ENCODE peak calls at places on chromosome 9, in seven cellular contexts. I is astrocyte; X is OCI-LY7; B is fibroblast of lung; O is CD8-positive, alpha-beta memory T cell; Y is mucosa of descending colon; H is foreskin fibroblast. N is an unnamed sample.

GRCh38 chr9:81976351-81976750 is 12.2 kb upstream of the SPATA31D1 start:
- DNase-seq in B (no peak), I (no peak), X (no peak), O (no peak), Y (no peak), H (no peak), N (no peak)

GRCh38 chr9:80062581-80062980 is 490.8 kb downstream of the TLE4 start:
- DNase-seq in Y (no peak), H (no peak), O (no peak), B (no peak), I (no peak), X (no peak), N (no peak)

GRCh38 chr9:136060671-136061371 is 34.3 kb downstream of the NACC2 start:
- DNase-seq in H (no peak), I (no peak), O (no peak), X (no peak), B (no peak), Y (no peak), N (no peak)

GRCh38 chr9:127837346-127837745 is 17.1 kb downstream of the ENG start:
- DNase-seq in O (no peak), Y (no peak), B (no peak), I (no peak), H (peak), X (no peak), N (no peak)

GRCh38 chr9:125558453-125559084 is 148.4 kb downstream of the MAPKAP1 start:
- DNase-seq in I (peak), X (peak), Y (peak), B (peak), H (peak), O (peak), N (peak)

GRCh38 chr9:113993838-113994540 is 84.1 kb downstream of the AMBP start:
- DNase-seq in Y (peak), X (no peak), B (peak), I (peak), O (no peak), H (no peak), N (peak)

GRCh38 chr9:114318416-114318815 is 4.5 kb upstream of the ORM1 start:
- DNase-seq in H (no peak), I (no peak), Y (no peak), X (no peak), B (no peak), O (no peak), N (no peak)

GRCh38 chr9:121073038-121073437 is 1.7 kb upstream of the CNTRL start:
- DNase-seq in H (peak), B (peak), Y (peak), I (peak), O (no peak), X (peak), N (no peak)

GRCh38 chr9:6029581-6029980 is 14.2 kb upstream of the RANBP6 start:
- DNase-seq in H (no peak), I (no peak), O (no peak), X (no peak), Y (no peak), B (no peak), N (no peak)

GRCh38 chr9:132973713-132974112 is 4.8 kb upstream of the GFI1B start:
- DNase-seq in X (peak), H (no peak), O (no peak), B (peak), Y (no peak), I (no peak), N (peak)

GRCh38 chr9:4596165-4596922 is 65.8 kb upstream of the PLPP6 start:
- DNase-seq in Y (no peak), H (no peak), O (peak), X (peak), I (no peak), B (no peak), N (peak)

GRCh38 chr9:27701029-27701428 is 127.7 kb upstream of the C9orf72 start:
- DNase-seq in B (no peak), H (no peak), Y (no peak), I (no peak), O (no peak), X (no peak), N (no peak)

GRCh38 chr9:84140535-84141101 is 160.0 kb downstream of the RMI1 start:
- DNase-seq in Y (peak), H (no peak), X (no peak), I (peak), O (peak), B (peak), N (no peak)

GRCh38 chr9:108991479-108991878 is 21.8 kb downstream of the CTNNAL1 start:
- DNase-seq in X (no peak), I (peak), B (no peak), H (no peak), O (no peak), Y (no peak), N (no peak)

GRCh38 chr9:105413486-105414068 is 34.3 kb upstream of the FSD1L start:
- DNase-seq in O (no peak), H (peak), I (peak), X (no peak), B (peak), Y (peak), N (no peak)

GRCh38 chr9:16543691-16544090 is 326.8 kb downstream of the BNC2 start:
- DNase-seq in B (no peak), O (no peak), I (no peak), H (no peak), Y (no peak), X (no peak), N (no peak)

GRCh38 chr9:97067490-97067889 is 28.5 kb upstream of the CTSV start:
- DNase-seq in X (no peak), Y (no peak), H (no peak), I (no peak), B (no peak), O (no peak), N (no peak)

GRCh38 chr9:128068656-128069221 is 707 bp downstream of the SLC25A25 start:
- DNase-seq in H (no peak), X (peak), B (no peak), O (no peak), Y (no peak), I (no peak), N (no peak)

GRCh38 chr9:93206576-93207155 is 22.7 kb downstream of the WNK2 start:
- DNase-seq in H (no peak), Y (no peak), X (no peak), I (no peak), B (no peak), O (no peak), N (no peak)

GRCh38 chr9:93209576-93210323 is 25.8 kb downstream of the WNK2 start:
- DNase-seq in B (no peak), H (no peak), O (no peak), Y (no peak), I (no peak), X (no peak), N (no peak)

GRCh38 chr9:93209097-93209496 is 25.2 kb downstream of the WNK2 start:
- DNase-seq in Y (peak), O (no peak), H (no peak), I (no peak), X (no peak), B (no peak), N (no peak)

GRCh38 chr9:93207326-93207814 is 23.4 kb downstream of the WNK2 start:
- DNase-seq in O (no peak), H (peak), Y (no peak), X (no peak), I (peak), B (peak), N (no peak)

GRCh38 chr9:93207860-93208734 is 24.2 kb downstream of the WNK2 start:
- DNase-seq in I (no peak), X (no peak), O (no peak), Y (no peak), B (no peak), H (no peak), N (no peak)
- H3K4me3 ChIP-seq in I (no peak), X (no peak), O (no peak), Y (no peak), B (peak), H (no peak), N (no peak)

DNA sequence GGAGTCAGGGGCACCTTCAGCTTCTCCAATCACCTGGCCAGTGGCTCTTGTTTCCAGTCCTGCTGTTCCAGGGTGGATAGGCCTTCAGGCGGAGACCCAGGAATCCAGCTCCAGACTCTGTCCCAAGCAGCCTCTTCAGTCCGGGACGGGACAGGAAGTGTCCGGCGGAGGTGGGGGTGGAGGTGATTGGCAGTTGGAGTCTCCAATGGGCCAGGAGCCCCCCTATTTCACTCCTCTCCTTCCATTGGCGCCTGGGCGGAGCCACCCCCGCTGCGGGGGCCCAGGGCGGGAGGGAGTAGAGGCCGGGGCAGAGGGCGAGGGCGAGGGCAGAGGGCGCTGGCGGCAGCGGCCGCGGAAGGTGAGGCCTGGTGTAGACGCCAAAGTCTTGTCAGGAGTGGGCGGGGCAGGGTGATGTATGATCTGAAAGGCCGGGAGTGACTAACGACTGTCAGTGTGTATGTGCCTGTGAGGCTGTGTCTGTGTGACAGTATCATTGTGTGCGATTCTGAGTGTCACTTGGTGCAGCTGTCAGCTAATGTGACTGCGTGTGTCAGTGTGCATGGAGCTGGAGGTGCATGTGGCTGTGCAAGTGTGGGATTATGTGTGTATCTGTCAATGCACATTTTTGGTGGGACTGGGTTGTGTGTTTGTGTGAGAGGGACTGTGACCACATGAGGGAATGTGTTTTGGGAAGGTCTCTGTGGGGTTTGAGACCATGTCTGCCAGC is at the start of gene IL11RA:
- DNase-seq in Y (peak), I (peak), H (peak), B (peak), X (peak), O (no peak), N (no peak)
- H3K4me3 ChIP-seq in Y (peak), I (peak), H (peak), B (peak), X (no peak), O (no peak), N (no peak)

GRCh38 chr9:69671904-69672827 is at the start of gene APBA1:
- DNase-seq in O (peak), X (no peak), I (peak), B (peak), H (peak), Y (peak), N (no peak)

GRCh38 chr9:69672828-69673640 is 863 bp upstream of the APBA1 start:
- DNase-seq in I (peak), H (peak), Y (peak), B (peak), O (peak), X (peak), N (peak)

GRCh38 chr9:69674112-69674511 is 1.9 kb upstream of the APBA1 start:
- DNase-seq in O (no peak), Y (peak), B (no peak), H (no peak), X (no peak), I (no peak), N (no peak)

GRCh38 chr9:69674741-69675438 is 2.7 kb upstream of the APBA1 start:
- DNase-seq in H (peak), I (peak), B (peak), X (no peak), O (no peak), Y (no peak), N (no peak)

DNA sequence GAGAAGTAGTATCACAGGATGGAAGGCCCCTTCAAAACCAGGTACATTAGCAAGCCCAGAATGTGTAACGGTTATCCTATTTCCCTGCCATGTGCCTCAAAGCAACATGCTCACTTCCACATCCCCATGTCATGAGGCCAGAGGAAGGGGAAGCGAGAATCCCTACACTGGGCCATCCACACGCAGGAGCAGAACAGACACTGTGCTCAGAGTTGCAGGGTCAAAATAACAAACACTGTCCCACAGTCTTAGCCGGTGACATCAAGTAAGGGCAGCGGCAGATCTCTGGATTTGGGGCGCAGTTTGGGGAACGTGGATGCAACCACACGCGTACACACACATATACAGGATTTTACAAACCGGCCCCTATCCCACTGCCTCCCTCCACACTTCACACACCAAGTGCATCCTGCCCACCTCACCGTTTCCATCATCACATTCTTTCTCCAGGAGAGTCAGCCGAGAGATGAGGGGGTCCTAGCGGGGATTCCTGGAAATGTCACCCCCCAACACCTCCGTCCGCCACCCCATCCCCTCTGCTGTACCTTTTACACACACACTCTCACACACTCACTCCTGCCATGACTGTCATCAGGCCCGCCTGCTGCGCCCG is 774 bp downstream of the APBA1 start:
- DNase-seq in X (no peak), B (no peak), O (no peak), Y (peak), I (no peak), H (peak), N (no peak)
- H3K4me3 ChIP-seq in X (peak), B (peak), O (no peak), Y (peak), I (peak), H (peak), N (peak)

GRCh38 chr9:130018260-130018659 is 24.7 kb downstream of the FNBP1 start:
- DNase-seq in B (no peak), Y (no peak), I (no peak), H (no peak), O (no peak), X (no peak), N (no peak)
- H3K4me3 ChIP-seq in B (no peak), Y (no peak), I (no peak), H (no peak), O (no peak), X (no peak), N (no peak)

DNA sequence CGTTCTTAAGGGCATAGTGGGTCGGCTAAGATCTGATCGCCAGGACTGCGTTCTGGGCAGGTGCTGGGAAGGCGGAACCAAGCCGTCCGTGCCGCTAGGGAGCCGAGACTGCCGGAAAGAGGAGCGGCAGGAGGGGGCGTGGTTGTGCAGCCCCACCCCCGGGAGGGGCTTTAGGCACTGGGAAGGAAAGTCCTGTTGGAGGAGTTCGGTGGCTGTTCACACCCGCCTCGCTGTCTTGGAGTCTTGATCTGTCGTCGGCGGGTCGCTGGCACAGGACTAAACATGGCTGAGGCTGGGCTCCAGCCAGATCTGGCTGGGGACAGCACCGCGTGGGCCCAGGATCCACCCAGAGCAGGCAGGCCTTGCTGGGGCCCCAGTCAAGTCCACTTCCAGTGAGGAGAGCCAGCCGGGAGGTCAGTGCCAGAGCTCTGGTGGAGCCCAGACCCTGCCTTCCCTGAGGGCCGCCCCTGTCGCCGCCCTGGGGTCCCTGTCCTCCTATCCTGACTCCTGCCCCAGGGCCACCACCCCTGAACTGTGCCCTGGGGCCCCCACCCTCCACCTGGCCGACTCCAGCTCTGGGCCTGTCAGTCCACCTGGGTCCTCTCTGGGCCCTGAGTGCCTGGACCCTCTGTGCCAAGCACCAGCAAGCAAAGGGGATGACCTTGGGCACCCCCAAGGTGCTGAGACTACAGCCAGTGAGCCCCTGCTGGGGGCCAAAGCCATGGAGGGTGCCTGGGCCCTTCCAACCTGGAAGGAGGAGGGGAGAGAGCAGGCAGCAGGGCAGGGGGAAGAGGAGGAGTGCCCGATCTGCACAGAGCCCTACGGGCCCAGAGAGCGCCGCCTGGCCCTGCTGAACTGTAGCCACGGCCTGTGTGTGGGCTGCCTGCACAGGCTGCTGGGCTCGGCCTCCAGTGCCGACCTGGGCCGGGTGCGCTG is 4.5 kb downstream of the RNF208 start:
- DNase-seq in O (no peak), B (no peak), H (no peak), X (no peak), Y (peak), I (no peak), N (no peak)
- H3K4me3 ChIP-seq in O (no peak), B (peak), H (no peak), X (no peak), Y (peak), I (no peak), N (no peak)

GRCh38 chr9:75895112-75895511 is 4.6 kb downstream of the PCSK5 start:
- DNase-seq in I (no peak), X (no peak), B (no peak), H (no peak), O (no peak), Y (no peak), N (no peak)

GRCh38 chr9:75890541-75891276 is at the start of gene PCSK5:
- DNase-seq in I (peak), H (peak), B (peak), Y (peak), X (peak), O (peak), N (peak)

GRCh38 chr9:75891277-75892167 is 1.0 kb downstream of the PCSK5 start:
- DNase-seq in O (no peak), H (peak), X (no peak), B (peak), I (peak), Y (peak), N (peak)

GRCh38 chr9:75892168-75892901 is 1.9 kb downstream of the PCSK5 start:
- DNase-seq in X (no peak), O (no peak), Y (peak), B (peak), H (no peak), I (no peak), N (no peak)

GRCh38 chr9:75893096-75893495 is 2.6 kb downstream of the PCSK5 start:
- DNase-seq in O (no peak), X (no peak), B (no peak), I (no peak), Y (no peak), H (no peak), N (no peak)
- H3K4me3 ChIP-seq in O (peak), X (no peak), B (peak), I (peak), Y (no peak), H (peak), N (no peak)

DNA sequence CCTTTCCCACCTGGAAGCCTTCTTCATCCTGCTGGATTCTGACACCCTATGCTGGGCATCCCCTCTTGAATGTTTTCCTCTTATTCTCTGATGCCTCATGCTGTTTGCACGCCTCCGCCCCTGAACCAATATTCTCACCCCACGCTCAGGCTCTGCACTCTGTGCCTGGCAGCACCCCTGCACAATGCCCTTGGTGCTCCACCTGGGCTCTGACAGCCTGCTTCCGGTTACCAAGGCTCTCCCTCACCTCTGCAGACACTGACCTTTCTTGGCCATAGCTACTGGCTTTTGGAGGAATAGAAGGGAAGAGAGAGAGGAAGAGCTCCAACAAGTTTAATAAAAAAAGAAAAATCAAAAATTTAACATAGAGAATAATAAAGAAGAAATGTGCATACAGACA is 108.7 kb upstream of the SHB start:
- DNase-seq in H (no peak), Y (no peak), X (no peak), I (no peak), B (no peak), O (no peak), N (no peak)
- H3K4me3 ChIP-seq in H (no peak), Y (no peak), X (no peak), I (no peak), B (no peak), O (no peak), N (no peak)

DNA sequence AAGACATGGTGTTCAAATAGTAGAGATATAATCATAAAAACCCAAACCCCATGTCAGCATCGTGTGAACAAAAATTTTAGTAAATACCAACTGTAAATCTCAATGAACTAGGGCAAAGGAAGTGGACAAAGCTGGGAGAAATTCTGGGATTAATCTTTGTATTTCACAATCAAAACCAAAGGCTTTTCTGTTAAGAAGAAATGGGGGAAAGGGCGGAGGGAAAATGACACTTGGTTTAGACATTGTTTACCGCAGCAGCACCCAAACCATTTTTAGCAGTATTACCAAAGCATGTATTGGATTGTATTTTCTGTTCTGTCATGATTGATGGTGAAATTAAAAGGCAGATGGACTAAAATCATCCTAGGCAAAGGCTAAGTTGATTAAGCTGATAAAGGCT is 134.2 kb upstream of the PRSS3 start:
- DNase-seq in B (peak), X (no peak), O (no peak), I (no peak), H (no peak), Y (no peak), N (no peak)
- H3K4me3 ChIP-seq in B (no peak), X (no peak), O (no peak), I (no peak), H (no peak), Y (no peak), N (no peak)

N was measured in Jurkat, Clone E6-1.